ENCODE peak calls at places on chromosome 17, in seven cellular contexts. S is stomach, I is mammary epithelial cell, M is heart left ventricle, W is GM23248, Q is GM23338, O is lower lobe of right lung. R is an unnamed sample.

GRCh38 chr17:15261063-15261817 is 3.9 kb downstream of the PMP22 start:
- DNase-seq in S (peak; percentile 36), I (peak; percentile 54), M (peak; percentile 74), W (peak; percentile 89), Q (peak; percentile 77), O (peak; percentile 54), R (peak; percentile 46)

GRCh38 chr17:63826468-63827001 is 696 bp upstream of the PSMC5 start:
- DNase-seq in S (no peak), I (no peak), M (no peak), W (peak; percentile 76), Q (peak; percentile 56), O (no peak), R (no peak)

GRCh38 chr17:81295678-81296381 is 723 bp upstream of the SLC38A10 start:
- DNase-seq in S (peak; percentile 84), I (peak; percentile 82), M (no peak), W (peak; percentile 78), Q (peak; percentile 81), O (peak; percentile 81), R (peak; percentile 79)

GRCh38 chr17:68035131-68035522 is 408 bp upstream of the KPNA2 start:
- DNase-seq in S (peak; percentile 94), I (no peak), M (peak; percentile 96), W (peak; percentile 97), Q (peak; percentile 99), O (peak; percentile 97), R (peak; percentile 96)

GRCh38 chr17:72351884-72352346 is 231.1 kb downstream of the SOX9 start:
- DNase-seq in S (no peak), I (no peak), M (no peak), W (no peak), Q (peak; percentile 36), O (no peak), R (no peak)

GRCh38 chr17:35617505-35617904 is 30.4 kb downstream of the AP2B1 start:
- DNase-seq in S (no peak), I (no peak), M (no peak), W (no peak), Q (no peak), O (no peak), R (no peak)

GRCh38 chr17:41530062-41531048 is 2.2 kb upstream of the KRT19 start:
- DNase-seq in S (peak; percentile 65), I (peak; percentile 91), M (no peak), W (peak; percentile 90), Q (no peak), O (no peak), R (peak; percentile 9)

GRCh38 chr17:48632579-48633265 is 6.6 kb upstream of the HOXB9 start:
- DNase-seq in S (no peak), I (no peak), M (no peak), W (no peak), Q (peak; percentile 11), O (no peak), R (no peak)

GRCh38 chr17:40540448-40540847 is 24.8 kb downstream of the CCR7 start:
- DNase-seq in S (no peak), I (no peak), M (peak; percentile 21), W (no peak), Q (no peak), O (no peak), R (no peak)

GRCh38 chr17:1377334-1377733 is 22.7 kb downstream of the YWHAE start:
- DNase-seq in S (no peak), I (no peak), M (no peak), W (no peak), Q (peak; percentile 13), O (no peak), R (no peak)

GRCh38 chr17:37570527-37571093 is 38.6 kb downstream of the SYNRG start:
- DNase-seq in S (peak; percentile 48), I (peak; percentile 89), M (peak; percentile 43), W (peak; percentile 76), Q (peak; percentile 83), O (peak; percentile 51), R (peak; percentile 29)

GRCh38 chr17:16007439-16007838 is 7.8 kb downstream of the TTC19 start:
- DNase-seq in S (no peak), I (no peak), M (no peak), W (no peak), Q (no peak), O (no peak), R (no peak)

DNA sequence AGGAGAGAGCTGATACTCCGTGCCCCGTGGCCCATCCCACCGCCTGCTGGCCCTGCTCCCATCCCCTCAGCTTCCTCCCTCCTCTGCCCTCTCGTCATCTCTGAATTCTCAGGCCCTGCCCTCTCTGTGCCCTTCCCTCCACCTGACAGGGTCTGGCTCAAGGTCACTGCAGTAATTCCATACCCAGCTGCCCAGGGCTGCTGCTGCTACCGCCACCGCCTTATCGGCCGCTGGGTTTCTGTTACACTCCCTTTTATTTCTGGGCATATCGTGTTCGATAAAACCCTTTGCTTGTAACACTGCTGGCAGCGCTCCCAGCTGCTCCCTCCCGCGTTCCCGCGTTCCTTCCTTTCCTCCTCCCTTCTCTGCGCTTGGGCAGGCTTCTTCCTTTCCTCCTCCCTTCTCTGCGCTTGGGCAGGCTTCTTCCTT is 1.2 kb downstream of the EPN3 start:
- DNase-seq in S (peak; percentile 97), I (no peak), M (peak; percentile 70), W (peak; percentile 54), Q (peak; percentile 53), O (peak; percentile 58), R (peak; percentile 80)
- H3K4me3 ChIP-seq in S (peak overlapping the region; percentile 48), I (peak overlapping the region; percentile 64), M (peak overlapping the region; percentile 51), W (peak overlapping the region; percentile 52), Q (peak overlapping the region; percentile 86), O (peak overlapping the region; percentile 21), R (peak overlapping the region; percentile 84)

DNA sequence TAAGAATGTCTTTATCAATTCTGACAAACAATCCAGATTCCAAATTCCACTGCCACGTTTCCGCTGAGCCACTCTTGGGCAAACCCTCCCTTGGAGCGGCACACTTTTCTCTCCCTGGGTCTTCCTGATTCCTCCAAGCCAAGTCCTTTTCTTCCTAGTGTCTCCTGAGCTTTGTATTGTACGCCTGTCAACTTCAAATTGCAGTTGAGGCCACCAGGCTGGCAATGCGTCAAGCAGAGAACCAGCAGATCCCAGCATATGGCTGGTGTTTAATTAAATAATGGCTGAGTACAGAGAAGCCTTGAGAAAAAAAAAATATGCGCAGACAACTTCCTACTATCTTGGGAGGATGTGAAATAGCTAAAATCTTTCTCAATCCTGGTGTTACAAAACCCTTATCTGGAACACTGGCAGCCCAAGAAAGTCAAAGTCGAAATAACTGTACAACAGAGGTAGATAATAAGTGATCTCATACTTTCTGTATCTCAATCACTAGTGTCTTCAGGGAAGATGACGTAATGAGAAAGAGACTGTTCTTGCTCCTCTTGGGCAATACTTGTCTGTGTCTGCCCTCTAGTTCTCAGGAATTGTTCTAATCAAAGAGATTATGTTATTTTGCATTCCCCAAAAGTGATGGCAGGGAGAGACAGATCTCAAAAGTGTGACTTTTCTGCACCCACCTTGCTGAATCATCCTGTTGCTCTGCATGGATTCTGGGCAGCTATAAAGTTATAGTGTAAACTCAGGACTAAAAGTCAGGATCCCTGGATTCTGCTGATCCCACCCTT is 15.0 kb downstream of the SMIM36 start:
- DNase-seq in S (no peak), I (peak; percentile 67), M (no peak), W (peak; percentile 61), Q (no peak), O (no peak), R (no peak)
- H3K27ac ChIP-seq in S (no peak overlapping the region), I (no peak overlapping the region), M (no peak overlapping the region), W (no peak overlapping the region), Q (no peak overlapping the region), O (peak overlapping the region; percentile 46), R (no peak overlapping the region)

GRCh38 chr17:46977750-46978488 is 1.1 kb downstream of the RPRML start:
- DNase-seq in S (no peak), I (no peak), M (no peak), W (peak; percentile 12), Q (no peak), O (no peak), R (no peak)

GRCh38 chr17:46974086-46974485 is 5.0 kb downstream of the RPRML start:
- DNase-seq in S (no peak), I (no peak), M (no peak), W (no peak), Q (no peak), O (no peak), R (no peak)

GRCh38 chr17:46977348-46977747 is 1.7 kb downstream of the RPRML start:
- DNase-seq in S (peak; percentile 39), I (peak; percentile 46), M (no peak), W (peak; percentile 34), Q (peak; percentile 97), O (no peak), R (peak; percentile 77)

GRCh38 chr17:46976626-46977270 is 2.3 kb downstream of the RPRML start:
- DNase-seq in S (no peak), I (no peak), M (no peak), W (no peak), Q (peak; percentile 45), O (no peak), R (no peak)

GRCh38 chr17:46975287-46975686 is 3.8 kb downstream of the RPRML start:
- DNase-seq in S (no peak), I (no peak), M (no peak), W (no peak), Q (no peak), O (no peak), R (no peak)
- H3K4me1 ChIP-seq in S (peaks cover 23% of the 10 kb centered on the region), I (peaks cover 17% of the 10 kb centered on the region), M (peaks cover 15% of the 10 kb centered on the region), W (no peaks in the 10 kb centered on the region), Q (peaks cover 24% of the 10 kb centered on the region), O (peaks cover 20% of the 10 kb centered on the region), R (peaks cover 8% of the 10 kb centered on the region)

GRCh38 chr17:43698678-43699437 is 37.1 kb upstream of the MEOX1 start:
- DNase-seq in S (no peak), I (no peak), M (no peak), W (no peak), Q (no peak), O (no peak), R (no peak)

GRCh38 chr17:43697937-43698336 is 36.2 kb upstream of the MEOX1 start:
- DNase-seq in S (no peak), I (no peak), M (no peak), W (no peak), Q (no peak), O (no peak), R (no peak)

GRCh38 chr17:43696891-43697290 is 35.2 kb upstream of the MEOX1 start:
- DNase-seq in S (no peak), I (no peak), M (no peak), W (no peak), Q (no peak), O (no peak), R (no peak)

GRCh38 chr17:43694081-43694870 is 32.6 kb upstream of the MEOX1 start:
- DNase-seq in S (peak; percentile 79), I (peak; percentile 74), M (peak; percentile 76), W (peak; percentile 84), Q (peak; percentile 92), O (peak; percentile 80), R (peak; percentile 79)

DNA sequence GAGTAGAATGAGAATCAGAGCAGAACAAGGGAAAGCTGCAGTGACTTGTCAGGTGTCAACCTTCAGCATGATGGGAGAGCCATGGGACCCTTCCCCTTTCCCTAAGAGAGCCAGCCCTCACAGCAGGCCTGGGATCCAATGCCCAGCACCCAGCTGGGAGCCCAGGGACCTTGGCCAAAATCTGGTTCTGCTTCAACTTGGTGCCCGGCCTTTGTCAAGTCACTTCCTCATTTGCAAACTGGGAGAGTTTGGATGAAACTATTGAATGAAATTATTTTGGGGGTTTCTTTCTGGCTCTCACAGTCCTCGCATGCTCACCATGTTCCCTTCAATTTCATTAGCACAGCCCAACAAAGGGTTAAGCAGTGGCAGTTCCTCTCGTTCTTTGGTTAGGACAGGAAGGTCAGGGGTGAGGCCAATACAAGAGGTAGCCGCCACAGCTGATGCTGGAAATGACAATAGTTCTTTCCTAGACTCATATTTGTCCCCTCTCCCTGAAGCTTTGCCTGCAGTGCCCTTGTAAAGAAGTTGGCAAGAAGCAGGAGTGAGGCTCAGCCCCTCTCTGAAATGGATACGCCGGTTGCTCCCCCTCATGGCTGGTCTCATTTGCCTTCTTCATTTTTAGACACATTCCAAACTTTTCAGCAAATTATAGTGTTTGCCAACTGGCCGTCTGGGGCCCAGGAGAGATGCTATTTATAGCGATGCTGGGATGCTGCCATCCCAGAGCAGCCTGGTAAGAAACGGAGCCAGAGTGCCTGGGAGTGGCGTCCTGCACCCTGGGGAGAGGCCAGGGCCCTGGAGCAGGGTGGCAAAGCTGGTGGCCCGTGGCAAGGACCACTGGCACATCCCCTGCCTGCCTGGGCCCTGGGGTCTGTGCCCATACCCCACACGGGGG is 34.5 kb upstream of the MEOX1 start:
- DNase-seq in S (no peak), I (no peak), M (peak; percentile 74), W (peak; percentile 77), Q (no peak), O (no peak), R (no peak)
- H3K4me3 ChIP-seq in S (no peak overlapping the region), I (no peak overlapping the region), M (no peak overlapping the region), W (no peak overlapping the region), Q (no peak overlapping the region), O (no peak overlapping the region), R (no peak overlapping the region)